ENCODE peak calls at places on chromosomes 6 and 20, in four cellular contexts. One of them, this sample, is unnamed.

GRCh38 chr6:18327621-18328548 is 59.3 kb upstream of the RNF144B start:
- DNase-seq in HepG2: no peak
- DNase-seq in K562: peak; percentile 29
- DNase-seq in WTC11: peak; percentile 57
- DNase-seq in this sample: no peak

GRCh38 chr20:48210111-48211029 is 425.1 kb upstream of the SULF2 start:
- DNase-seq in K562: no peak
- DNase-seq in HepG2: no peak
- DNase-seq in WTC11: no peak
- DNase-seq in this sample: no peak

GRCh38 chr20:44651507-44652373 is at the start of gene ADA:
- DNase-seq in K562: peak; percentile 86
- DNase-seq in WTC11: peak; percentile 59
- DNase-seq in HepG2: peak; percentile 47
- DNase-seq in this sample: peak; percentile 62

GRCh38 chr6:149856256-149856994 is 7.7 kb downstream of the LRP11 start:
- DNase-seq in HepG2: no peak
- DNase-seq in K562: no peak
- DNase-seq in WTC11: no peak
- DNase-seq in this sample: no peak

GRCh38 chr20:24735263-24735662 is 213.8 kb upstream of the CST7 start:
- DNase-seq in K562: no peak
- DNase-seq in HepG2: no peak
- DNase-seq in WTC11: no peak
- DNase-seq in this sample: no peak

GRCh38 chr6:3811191-3811590 is 38.0 kb upstream of the FAM50B start:
- DNase-seq in WTC11: no peak
- DNase-seq in HepG2: no peak
- DNase-seq in K562: no peak
- DNase-seq in this sample: no peak

GRCh38 chr6:4953440-4953839 is 50.4 kb downstream of the RPP40 start:
- DNase-seq in K562: no peak
- DNase-seq in HepG2: no peak
- DNase-seq in WTC11: no peak
- DNase-seq in this sample: no peak

GRCh38 chr6:71310261-71310660 is 21.6 kb downstream of the OGFRL1 start:
- DNase-seq in WTC11: no peak
- DNase-seq in K562: no peak
- DNase-seq in HepG2: no peak
- DNase-seq in this sample: no peak

GRCh38 chr6:133512410-133513016 is 271.4 kb downstream of the EYA4 start:
- DNase-seq in K562: peak; percentile 10
- DNase-seq in HepG2: peak; percentile 46
- DNase-seq in WTC11: peak; percentile 58
- DNase-seq in this sample: peak; percentile 53

GRCh38 chr20:16714242-16714641 is 15.6 kb upstream of the SNRPB2 start:
- DNase-seq in HepG2: no peak
- DNase-seq in WTC11: no peak
- DNase-seq in K562: no peak
- DNase-seq in this sample: no peak

GRCh38 chr6:37033255-37033654 is 27.8 kb downstream of the FGD2 start:
- DNase-seq in WTC11: no peak
- DNase-seq in HepG2: no peak
- DNase-seq in K562: no peak
- DNase-seq in this sample: no peak

GRCh38 chr6:33073431-33073871 is at the start of gene HLA-DPA1:
- DNase-seq in K562: no peak
- DNase-seq in WTC11: no peak
- DNase-seq in HepG2: no peak
- DNase-seq in this sample: peak; percentile 8

GRCh38 chr6:44932651-44933091 is 395.5 kb upstream of the RUNX2 start:
- DNase-seq in K562: no peak
- DNase-seq in HepG2: no peak
- DNase-seq in WTC11: no peak
- DNase-seq in this sample: no peak

GRCh38 chr20:33570743-33571142 is 80.8 kb downstream of the CBFA2T2 start:
- DNase-seq in WTC11: no peak
- DNase-seq in K562: no peak
- DNase-seq in HepG2: no peak
- DNase-seq in this sample: no peak

GRCh38 chr20:32539063-32539816 is 45.9 kb downstream of the NOL4L start:
- DNase-seq in HepG2: no peak
- DNase-seq in WTC11: no peak
- DNase-seq in K562: no peak
- DNase-seq in this sample: no peak

GRCh38 chr6:24240943-24241342 is 114.9 kb downstream of the NRSN1 start:
- DNase-seq in WTC11: no peak
- DNase-seq in K562: no peak
- DNase-seq in HepG2: peak; percentile 24
- DNase-seq in this sample: no peak

DNA sequence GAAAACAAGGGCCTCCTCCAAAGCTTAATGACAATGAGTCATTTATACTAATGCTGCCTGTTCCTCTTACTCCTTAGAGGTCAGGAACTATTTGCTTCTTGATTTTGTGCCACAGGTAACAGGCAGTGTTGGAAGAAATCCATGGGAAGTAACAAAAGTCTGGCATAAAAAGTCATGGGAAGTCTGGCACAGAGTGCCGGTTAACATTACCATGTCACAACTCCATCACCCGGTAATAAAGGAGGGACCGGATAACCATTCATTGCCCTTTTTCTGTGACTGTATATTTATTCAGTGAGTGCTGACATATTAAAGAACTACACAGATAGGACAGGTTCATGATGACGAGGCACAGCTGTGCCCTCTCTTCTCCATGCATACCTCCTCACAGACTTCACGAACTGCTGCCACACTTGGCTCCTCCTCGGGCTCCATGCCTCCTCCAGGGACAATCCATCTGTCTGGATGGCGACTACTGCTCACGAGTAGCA is 50.9 kb downstream of the NUDT3 start:
- DNase-seq in HepG2: no peak
- DNase-seq in K562: no peak
- DNase-seq in WTC11: no peak
- DNase-seq in this sample: no peak
- TF ChIP-seq HMGXB4 in HepG2: no peak
- TF ChIP-seq HMGXB4 in K562: no peak
- TF ChIP-seq HMGXB4 in WTC11: no peak
- TF ChIP-seq HMGXB4 in this sample: no peak

DNA sequence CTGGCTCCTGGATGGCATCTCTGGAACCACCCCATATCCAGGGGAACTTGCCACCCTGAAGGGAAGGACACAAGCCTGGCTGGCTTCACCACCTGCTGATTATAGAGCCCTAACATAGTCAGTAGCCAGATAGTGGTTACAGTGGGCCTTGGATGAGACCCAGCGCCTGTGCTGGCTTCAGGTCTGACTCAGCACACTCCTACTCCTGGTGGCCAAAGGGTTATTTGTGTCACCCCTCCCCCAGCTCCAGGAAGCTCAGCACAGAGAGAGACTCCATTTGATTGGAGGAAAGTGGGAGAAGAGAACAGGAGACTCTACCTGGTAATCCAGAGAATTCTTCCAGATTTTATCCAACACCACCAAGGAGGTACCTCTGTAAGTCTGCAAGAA is 12.8 kb downstream of the SNX14 start:
- DNase-seq in K562: peak; percentile 42
- DNase-seq in HepG2: peak; percentile 54
- DNase-seq in WTC11: no peak
- DNase-seq in this sample: peak; percentile 42
- TF ChIP-seq HMGXB4 in K562: no peak
- TF ChIP-seq HMGXB4 in HepG2: no peak
- TF ChIP-seq HMGXB4 in WTC11: no peak
- TF ChIP-seq HMGXB4 in this sample: no peak

GRCh38 chr20:37932919-37933318 is 30.0 kb downstream of the VSTM2L start:
- DNase-seq in K562: no peak
- DNase-seq in WTC11: no peak
- DNase-seq in HepG2: no peak
- DNase-seq in this sample: no peak

GRCh38 chr20:37929366-37930014 is 26.6 kb downstream of the VSTM2L start:
- DNase-seq in HepG2: no peak
- DNase-seq in WTC11: no peak
- DNase-seq in K562: no peak
- DNase-seq in this sample: no peak

GRCh38 chr20:37933797-37934633 is 31.1 kb downstream of the VSTM2L start:
- DNase-seq in WTC11: no peak
- DNase-seq in HepG2: no peak
- DNase-seq in K562: no peak
- DNase-seq in this sample: no peak

GRCh38 chr20:37932074-37932473 is 29.1 kb downstream of the VSTM2L start:
- DNase-seq in HepG2: no peak
- DNase-seq in WTC11: no peak
- DNase-seq in K562: no peak
- DNase-seq in this sample: no peak

DNA sequence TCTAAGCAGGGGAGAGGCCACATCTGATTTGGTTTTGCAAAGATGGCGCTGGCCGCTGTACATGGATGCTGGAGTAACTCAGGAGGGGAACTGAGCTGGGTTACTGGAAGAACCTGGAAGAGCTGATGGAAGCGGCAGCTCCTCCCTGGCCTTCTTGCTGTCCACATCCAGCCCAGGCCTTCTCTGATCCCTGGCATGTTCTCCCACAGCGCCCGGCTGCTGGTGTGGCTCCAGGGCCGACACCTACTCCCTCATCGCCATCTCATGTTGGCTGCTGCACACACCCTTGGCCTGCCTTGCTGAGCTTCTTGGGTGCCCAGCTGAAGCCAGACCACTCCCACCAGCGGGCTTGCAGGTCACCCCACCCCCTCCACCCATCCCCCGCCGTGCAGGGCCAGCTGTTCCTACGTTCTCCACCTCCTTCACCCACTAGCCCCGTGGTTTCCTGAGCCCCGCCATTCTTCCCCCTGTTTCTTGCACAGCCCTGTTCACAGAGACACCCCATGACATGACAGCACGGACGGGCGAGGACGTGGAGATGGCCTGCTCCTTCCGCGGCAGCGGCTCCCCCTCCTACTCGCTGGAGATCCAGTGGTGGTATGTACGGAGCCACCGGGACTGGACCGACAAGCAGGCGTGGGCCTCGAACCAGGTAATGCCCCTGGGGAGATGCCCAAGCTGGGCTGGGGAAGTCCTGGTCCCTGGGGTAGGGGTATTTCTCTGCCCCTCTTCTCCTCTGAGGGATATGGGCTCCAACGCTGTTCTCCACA is 28.4 kb downstream of the VSTM2L start:
- DNase-seq in WTC11: no peak
- DNase-seq in HepG2: no peak
- DNase-seq in K562: no peak
- DNase-seq in this sample: no peak
- TF ChIP-seq HMGXB4 in WTC11: no peak
- TF ChIP-seq HMGXB4 in HepG2: no peak
- TF ChIP-seq HMGXB4 in K562: no peak
- TF ChIP-seq HMGXB4 in this sample: no peak

GRCh38 chr6:56752009-56752408 is 109.3 kb upstream of the DST start:
- DNase-seq in WTC11: no peak
- DNase-seq in K562: no peak
- DNase-seq in HepG2: no peak
- DNase-seq in this sample: no peak
- TF ChIP-seq HMGXB4 in WTC11: no peak
- TF ChIP-seq HMGXB4 in K562: no peak
- TF ChIP-seq HMGXB4 in HepG2: no peak
- TF ChIP-seq HMGXB4 in this sample: no peak

GRCh38 chr6:14635933-14636599 is 518.5 kb downstream of the CD83 start:
- DNase-seq in HepG2: no peak
- DNase-seq in K562: no peak
- DNase-seq in WTC11: no peak
- DNase-seq in this sample: no peak

GRCh38 chr6:14638562-14638931 is 521.0 kb downstream of the CD83 start:
- DNase-seq in WTC11: no peak
- DNase-seq in K562: no peak
- DNase-seq in HepG2: no peak
- DNase-seq in this sample: no peak

GRCh38 chr6:14633453-14633852 is 515.9 kb downstream of the CD83 start:
- DNase-seq in HepG2: no peak
- DNase-seq in WTC11: no peak
- DNase-seq in K562: no peak
- DNase-seq in this sample: no peak

GRCh38 chr6:14634072-14634471 is 516.5 kb downstream of the CD83 start:
- DNase-seq in WTC11: no peak
- DNase-seq in HepG2: no peak
- DNase-seq in K562: no peak
- DNase-seq in this sample: no peak

DNA sequence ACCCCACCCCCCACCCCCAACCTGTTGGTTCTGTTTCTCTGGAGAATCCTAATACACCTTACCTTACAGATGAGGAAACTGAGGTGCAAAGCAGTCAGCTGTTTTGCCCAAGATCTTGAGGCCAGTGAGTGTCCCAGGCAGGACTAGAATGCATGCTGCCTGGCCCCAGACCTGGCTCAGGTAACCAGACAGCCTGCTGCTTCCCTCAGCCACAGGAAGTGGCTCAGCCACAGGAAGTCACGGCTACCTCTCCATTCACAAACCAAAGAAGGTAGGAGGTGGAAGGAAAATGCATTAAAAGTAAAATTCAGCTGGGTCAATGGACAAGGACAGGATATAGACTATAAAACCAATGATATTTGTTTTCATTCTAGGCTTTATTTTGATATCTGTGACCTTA is 517.6 kb downstream of the CD83 start:
- DNase-seq in WTC11: no peak
- DNase-seq in HepG2: no peak
- DNase-seq in K562: no peak
- DNase-seq in this sample: no peak
- TF ChIP-seq HMGXB4 in WTC11: no peak
- TF ChIP-seq HMGXB4 in HepG2: no peak
- TF ChIP-seq HMGXB4 in K562: no peak
- TF ChIP-seq HMGXB4 in this sample: no peak

DNA sequence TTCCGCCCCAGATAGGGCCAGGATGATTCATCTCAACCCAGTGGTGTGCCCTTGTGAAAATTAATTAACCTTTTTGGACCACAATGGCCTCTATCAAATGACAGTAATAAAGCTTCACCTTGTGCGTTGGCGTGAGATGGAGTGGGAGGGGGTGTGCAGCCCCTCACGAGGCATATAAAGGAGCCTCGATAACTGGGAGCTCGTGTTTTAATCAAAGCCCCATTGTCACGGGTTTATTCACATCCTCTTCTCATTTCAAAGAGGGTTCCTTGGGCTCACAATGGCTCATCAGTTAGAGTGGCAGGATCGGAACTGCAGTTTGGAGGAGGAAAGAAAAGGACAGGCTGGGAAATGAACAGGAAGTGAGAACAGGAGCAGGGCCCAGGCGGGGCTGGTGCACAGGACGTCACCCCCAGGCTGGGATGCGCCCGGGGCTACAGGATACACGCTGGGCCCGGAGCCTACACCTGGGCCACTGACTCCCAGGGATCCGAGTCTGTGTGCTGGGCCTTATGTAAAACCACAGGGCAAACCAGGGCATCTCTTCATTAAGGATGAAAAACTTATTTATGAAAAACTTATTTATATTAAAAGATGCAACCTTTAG is 121.7 kb upstream of the PHACTR3 start:
- DNase-seq in WTC11: no peak
- DNase-seq in HepG2: no peak
- DNase-seq in K562: no peak
- DNase-seq in this sample: no peak
- TF ChIP-seq HMGXB4 in WTC11: no peak
- TF ChIP-seq HMGXB4 in HepG2: no peak
- TF ChIP-seq HMGXB4 in K562: no peak
- TF ChIP-seq HMGXB4 in this sample: no peak

This sample was measured in A549.